ENCODE peak calls at places on chromosomes 5 and 9, in six cellular contexts. K, E, U, M, Z and D are unnamed samples. For H3K9me2, the result is how much of the 10 kb centered on the place peaks cover.

GRCh38 chr9:16552252-16552651 is 318.2 kb downstream of the BNC2 start:
- DNase-seq in K (no peak), E (no peak), U (no peak), M (no peak), Z (no peak), D (no peak)

GRCh38 chr9:138112090-138112748 is 234.6 kb downstream of the CACNA1B start:
- DNase-seq in K (no peak), E (no peak), U (no peak), M (no peak), Z (no peak), D (no peak)

GRCh38 chr9:4297795-4298254 is 2.0 kb downstream of the GLIS3 start:
- DNase-seq in K (no peak), E (peak), U (peak), M (peak), Z (peak), D (peak)

GRCh38 chr5:94740328-94740727 is 121.9 kb downstream of the SLF1 start:
- DNase-seq in K (no peak), E (no peak), U (no peak), M (no peak), Z (no peak), D (no peak)

GRCh38 chr5:181186902-181187499 is 18.0 kb downstream of the TRIM7 start:
- DNase-seq in K (no peak), E (no peak), U (no peak), M (peak), Z (no peak), D (peak)

GRCh38 chr9:129023036-129023907 is 4.9 kb downstream of the SH3GLB2 start:
- DNase-seq in K (no peak), E (no peak), U (peak), M (peak), Z (peak), D (no peak)

GRCh38 chr5:115661156-115661555 is 35.3 kb upstream of the TMED7 start:
- DNase-seq in K (no peak), E (no peak), U (no peak), M (no peak), Z (no peak), D (no peak)

GRCh38 chr5:37272564-37272963 is 23.4 kb upstream of the CPLANE1 start:
- DNase-seq in K (no peak), E (no peak), U (peak), M (peak), Z (peak), D (peak)

GRCh38 chr9:8856686-8857329 is 1057.2 kb upstream of the DMAC1 start:
- DNase-seq in K (no peak), E (no peak), U (no peak), M (no peak), Z (peak), D (no peak)

GRCh38 chr9:35116898-35117551 is 1.4 kb upstream of the ATOSB start:
- DNase-seq in K (peak), E (peak), U (peak), M (peak), Z (peak), D (peak)

GRCh38 chr5:42555797-42556196 is 132.6 kb downstream of the GHR start:
- DNase-seq in K (no peak), E (no peak), U (no peak), M (no peak), Z (peak), D (peak)

GRCh38 chr5:99900302-99900811 is 634.8 kb upstream of the FAM174A start:
- DNase-seq in K (peak), E (no peak), U (peak), M (peak), Z (no peak), D (peak)

GRCh38 chr5:77900691-77901090 is 124.6 kb upstream of the TBCA start:
- DNase-seq in K (no peak), E (no peak), U (no peak), M (no peak), Z (no peak), D (no peak)

GRCh38 chr9:109132473-109133095 is 12.8 kb upstream of the TMEM245 start:
- DNase-seq in K (no peak), E (no peak), U (no peak), M (no peak), Z (no peak), D (no peak)

GRCh38 chr5:18305288-18305899 is 671.1 kb downstream of the TAF11L14 start:
- DNase-seq in K (no peak), E (peak), U (peak), M (peak), Z (peak), D (peak)

GRCh38 chr5:32099486-32100035 is 74.6 kb downstream of the GOLPH3 start:
- DNase-seq in K (no peak), E (no peak), U (no peak), M (no peak), Z (no peak), D (no peak)

GRCh38 chr5:99025298-99026045 is 96.7 kb upstream of the CHD1 start:
- DNase-seq in K (no peak), E (no peak), U (no peak), M (no peak), Z (peak), D (peak)

GRCh38 chr5:96517294-96517693 is 84.2 kb upstream of the PCSK1 start:
- DNase-seq in K (no peak), E (no peak), U (no peak), M (peak), Z (no peak), D (no peak)

GRCh38 chr9:13354733-13355132 is 75.2 kb upstream of the MPDZ start:
- DNase-seq in K (no peak), E (no peak), U (no peak), M (peak), Z (no peak), D (peak)

GRCh38 chr9:981491-981898 is 5.0 kb downstream of the DMRT3 start:
- DNase-seq in K (no peak), E (no peak), U (no peak), M (no peak), Z (no peak), D (no peak)
- TF ChIP-seq EZH2 in K (no peak), E (no peak), U (no peak), M (no peak), Z (no peak), D (no peak)

GRCh38 chr9:82891321-82891720 is 171.6 kb downstream of the RASEF start:
- DNase-seq in K (no peak), E (no peak), U (no peak), M (no peak), Z (no peak), D (no peak)

GRCh38 chr9:82890865-82891264 is 172.1 kb downstream of the RASEF start:
- DNase-seq in K (no peak), E (no peak), U (no peak), M (no peak), Z (no peak), D (no peak)

GRCh38 chr9:82890401-82890800 is 172.5 kb downstream of the RASEF start:
- DNase-seq in K (no peak), E (no peak), U (no peak), M (no peak), Z (no peak), D (no peak)

GRCh38 chr9:82894961-82895902 is 167.7 kb downstream of the RASEF start:
- DNase-seq in K (no peak), E (no peak), U (no peak), M (no peak), Z (peak), D (no peak)
- H3K9me2 ChIP-seq in K (under half), E (under half), U (under half), M (under half), Z (under half), D (under half)

DNA sequence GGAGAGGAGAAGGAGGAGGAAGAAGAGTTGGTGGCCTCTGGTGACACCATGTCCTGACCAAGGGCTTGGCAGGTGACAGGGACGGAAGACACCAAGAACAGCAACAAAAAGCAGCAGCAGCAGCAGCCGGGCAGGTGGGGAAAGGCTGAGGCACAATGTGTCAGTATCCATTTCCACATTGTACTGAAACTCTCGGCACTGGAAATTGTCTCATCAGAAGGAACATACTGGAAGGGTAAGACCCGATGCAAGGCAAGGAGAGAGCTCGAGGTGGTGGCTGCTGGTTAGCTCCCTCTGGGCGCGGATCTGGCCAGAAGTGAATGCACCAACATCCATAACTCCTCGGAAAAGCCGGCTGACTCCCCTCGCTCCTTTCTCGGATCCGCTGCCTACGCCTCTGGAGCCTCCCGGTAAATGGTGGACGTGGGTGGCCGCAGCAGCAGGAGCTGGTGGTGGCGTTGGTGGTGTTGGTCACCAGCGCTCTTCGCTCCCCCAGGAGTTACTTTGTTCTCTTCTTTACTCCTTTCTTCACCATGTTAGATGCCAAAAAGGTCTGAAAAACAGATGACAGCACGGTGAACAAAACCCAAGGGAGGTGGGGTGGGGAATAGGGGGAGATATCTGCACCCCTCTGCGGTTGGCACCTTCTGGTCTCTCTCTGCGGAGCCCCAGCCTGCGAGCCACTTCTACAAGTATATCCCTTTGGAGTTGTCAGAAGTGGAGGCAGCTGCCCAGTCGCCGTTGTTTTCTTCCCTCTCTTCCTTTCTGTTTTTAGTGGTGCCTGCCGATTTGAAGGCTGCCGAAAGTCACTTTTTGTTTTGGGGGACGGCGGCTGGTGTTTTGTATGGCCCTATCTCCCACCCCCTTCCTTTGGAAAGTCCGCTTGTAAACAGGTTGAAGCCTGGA is 463 bp downstream of the FGF10 start:
- DNase-seq in K (no peak), E (no peak), U (no peak), M (peak), Z (peak), D (no peak)
- TF ChIP-seq EZH2 in K (no peak), E (no peak), U (no peak), M (no peak), Z (peak), D (no peak)

GRCh38 chr5:116911074-116911473 is 336.5 kb upstream of the SEMA6A start:
- DNase-seq in K (no peak), E (no peak), U (no peak), M (no peak), Z (no peak), D (no peak)

GRCh38 chr5:116914869-116915504 is 340.4 kb upstream of the SEMA6A start:
- DNase-seq in K (no peak), E (no peak), U (no peak), M (no peak), Z (no peak), D (no peak)
- H3K9me2 ChIP-seq in K (under half), E (under half), U (under half), M (under half), Z (under half), D (under half)

GRCh38 chr9:124010303-124010664 is 1.3 kb upstream of the LHX2 start:
- DNase-seq in K (no peak), E (no peak), U (no peak), M (no peak), Z (no peak), D (no peak)

GRCh38 chr9:124009835-124010226 is 1.7 kb upstream of the LHX2 start:
- DNase-seq in K (no peak), E (no peak), U (no peak), M (no peak), Z (no peak), D (no peak)

GRCh38 chr9:124011460-124012301 is at the start of gene LHX2:
- DNase-seq in K (peak), E (peak), U (peak), M (peak), Z (peak), D (peak)

GRCh38 chr9:124008855-124009834 is 2.4 kb upstream of the LHX2 start:
- DNase-seq in K (no peak), E (no peak), U (no peak), M (no peak), Z (no peak), D (no peak)

GRCh38 chr9:124010665-124011321 is 775 bp upstream of the LHX2 start:
- DNase-seq in K (no peak), E (no peak), U (peak), M (peak), Z (no peak), D (peak)
- TF ChIP-seq EZH2 in K (no peak), E (no peak), U (no peak), M (peak), Z (no peak), D (no peak)

GRCh38 chr9:82893549-82893948 is 169.4 kb downstream of the RASEF start:
- DNase-seq in K (no peak), E (no peak), U (no peak), M (no peak), Z (no peak), D (no peak)
- H3K9me2 ChIP-seq in K (under half), E (under half), U (under half), M (under half), Z (under half), D (under half)

DNA sequence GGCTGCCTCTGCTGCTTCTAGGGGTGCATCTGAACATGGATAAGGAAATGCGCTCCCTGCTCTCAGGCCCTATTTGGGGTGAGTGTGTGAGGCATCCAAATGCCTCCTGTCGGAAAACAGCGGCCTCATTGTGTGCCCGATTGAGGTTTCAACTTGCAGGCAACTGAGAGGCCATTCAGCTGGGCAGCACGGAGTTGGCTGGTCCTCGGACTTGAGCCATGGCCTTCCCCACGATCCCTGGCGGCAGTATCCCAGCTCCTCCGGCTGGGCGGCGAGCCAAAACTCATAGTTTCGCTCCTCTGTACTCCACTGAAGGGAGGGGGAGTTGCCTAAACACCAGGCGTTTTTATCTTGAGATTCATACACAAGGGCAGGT is 597.3 kb upstream of the SGCD start:
- DNase-seq in K (no peak), E (no peak), U (no peak), M (peak), Z (peak), D (no peak)
- TF ChIP-seq EZH2 in K (no peak), E (no peak), U (no peak), M (no peak), Z (no peak), D (no peak)

GRCh38 chr5:174529925-174530681 is 194.3 kb upstream of the MSX2 start:
- DNase-seq in K (no peak), E (no peak), U (no peak), M (no peak), Z (no peak), D (no peak)

GRCh38 chr5:174533771-174534221 is 190.6 kb upstream of the MSX2 start:
- DNase-seq in K (peak), E (no peak), U (peak), M (peak), Z (peak), D (peak)

GRCh38 chr5:174532453-174533126 is 191.8 kb upstream of the MSX2 start:
- DNase-seq in K (peak), E (no peak), U (peak), M (peak), Z (peak), D (peak)

GRCh38 chr5:174533127-174533453 is 191.3 kb upstream of the MSX2 start:
- DNase-seq in K (no peak), E (no peak), U (no peak), M (no peak), Z (no peak), D (no peak)

GRCh38 chr5:174531782-174532191 is 192.6 kb upstream of the MSX2 start:
- DNase-seq in K (no peak), E (no peak), U (no peak), M (no peak), Z (no peak), D (peak)
- H3K9me2 ChIP-seq in K (under half), E (under half), U (under half), M (under half), Z (under half), D (under half)

DNA sequence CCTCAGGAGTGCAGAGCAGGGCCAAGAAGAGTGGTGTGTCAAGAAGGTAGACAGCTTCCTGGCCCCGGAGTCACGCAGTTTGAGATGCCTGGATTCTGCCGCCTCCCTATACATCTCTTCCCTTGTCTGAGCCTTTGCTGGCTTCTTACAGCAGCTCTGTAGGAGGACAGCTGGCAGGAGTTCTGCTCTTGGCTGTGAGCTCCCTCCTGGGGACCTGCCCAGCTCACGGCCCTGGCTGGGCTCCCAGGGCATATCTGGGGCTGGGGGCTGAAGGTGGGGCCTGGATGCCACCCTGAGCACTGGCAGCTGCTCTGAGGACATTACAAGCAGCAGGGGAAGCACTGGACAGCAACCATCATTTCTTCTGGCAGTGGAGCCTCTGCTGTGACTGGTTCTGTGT is 782 bp upstream of the TSSK1B start:
- DNase-seq in K (no peak), E (no peak), U (no peak), M (no peak), Z (no peak), D (no peak)
- TF ChIP-seq EZH2 in K (no peak), E (no peak), U (no peak), M (no peak), Z (no peak), D (no peak)